ENCODE peak calls at places on chromosomes 1 and 21, in four cellular contexts. S is suprapubic skin, X is fibroblast of lung, F is dorsolateral prefrontal cortex. Q is an unnamed sample.

GRCh38 chr1:53214541-53214940 is 5.9 kb downstream of the CZIB start:
- DNase-seq in S (peak), X (no peak), F (no peak), Q (no peak)

GRCh38 chr1:15736035-15736665 is at the start of gene SLC25A34:
- DNase-seq in S (no peak), X (no peak), F (no peak), Q (no peak)

GRCh38 chr1:30991852-30992606 is 73.5 kb downstream of the PUM1 start:
- DNase-seq in S (no peak), X (no peak), F (no peak), Q (no peak)

GRCh38 chr1:170698711-170699275 is 34.9 kb downstream of the PRRX1 start:
- DNase-seq in S (no peak), X (peak), F (no peak), Q (no peak)

GRCh38 chr1:17553970-17554369 is 14.5 kb downstream of the ARHGEF10L start:
- DNase-seq in S (no peak), X (peak), F (no peak), Q (no peak)

GRCh38 chr21:15415541-15416261 is 314.1 kb upstream of the USP25 start:
- DNase-seq in S (no peak), X (no peak), F (no peak), Q (no peak)

GRCh38 chr21:38804617-38805281 is 980 bp upstream of the ETS2 start:
- DNase-seq in S (no peak), X (peak), F (peak), Q (no peak)

GRCh38 chr1:184545601-184546000 is 158.8 kb downstream of the C1orf21 start:
- DNase-seq in S (no peak), X (peak), F (no peak), Q (peak)

GRCh38 chr1:240349695-240350094 is 258.0 kb downstream of the FMN2 start:
- DNase-seq in S (no peak), X (no peak), F (no peak), Q (no peak)

GRCh38 chr1:174872615-174873058 is 127.1 kb upstream of the CACYBP start:
- DNase-seq in S (no peak), X (no peak), F (no peak), Q (no peak)

GRCh38 chr1:76410499-76410898 is 336.0 kb downstream of the ST6GALNAC3 start:
- DNase-seq in S (no peak), X (no peak), F (no peak), Q (no peak)

GRCh38 chr1:180117764-180118116 is 36.9 kb upstream of the QSOX1 start:
- DNase-seq in S (no peak), X (peak), F (no peak), Q (peak)

GRCh38 chr1:25562101-25562927 is 18.9 kb downstream of the LDLRAP1 start:
- DNase-seq in S (no peak), X (no peak), F (no peak), Q (no peak)

DNA sequence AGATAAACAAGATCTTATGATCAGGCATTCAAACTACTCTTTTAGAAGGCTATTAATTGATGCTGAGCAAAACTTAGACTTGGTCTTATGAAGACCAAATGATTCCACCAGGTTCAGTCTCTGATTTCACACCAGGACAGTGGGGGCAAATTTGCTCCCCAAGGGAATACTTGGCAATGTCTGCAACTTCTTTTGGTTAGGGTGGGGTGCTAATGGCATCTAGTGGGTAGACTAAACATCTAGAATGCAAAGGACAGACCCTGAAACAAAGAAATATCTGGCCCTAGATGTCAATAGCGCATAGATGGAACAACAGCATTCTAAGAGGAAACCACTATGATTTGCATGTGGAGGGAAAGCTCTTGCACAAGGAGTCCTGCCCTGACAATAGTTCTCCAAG is 30.6 kb downstream of the DPT start:
- DNase-seq in S (no peak), X (no peak), F (no peak), Q (no peak)
- H3K4me3 ChIP-seq in S (no peak), X (no peak), F (no peak), Q (no peak)

DNA sequence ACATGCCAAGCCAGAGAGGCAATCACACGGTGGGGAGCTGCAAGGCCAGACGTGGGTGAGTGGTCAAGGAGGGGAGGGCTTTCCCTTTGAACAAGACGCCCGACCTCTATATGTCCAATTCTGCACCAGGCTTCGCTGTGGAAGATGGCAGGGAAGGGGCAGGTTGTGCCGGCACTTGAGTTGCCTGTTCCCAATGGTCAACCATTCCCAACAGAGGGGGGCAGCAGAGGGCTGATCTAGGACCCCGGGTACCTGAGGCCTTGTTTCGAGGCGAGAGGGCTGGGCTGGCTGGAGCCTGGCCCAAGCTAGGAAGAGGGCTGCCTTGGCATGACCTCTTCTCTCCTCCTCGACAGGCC is 64.9 kb downstream of the TMEM53 start:
- DNase-seq in S (no peak), X (peak), F (no peak), Q (no peak)
- TF ChIP-seq CTCF in S (no peak), X (peak), F (peak), Q (peak)

GRCh38 chr21:45439901-45440461 is 35.0 kb downstream of the COL18A1 start:
- DNase-seq in S (no peak), X (no peak), F (no peak), Q (no peak)

GRCh38 chr21:45439171-45439872 is 34.4 kb downstream of the COL18A1 start:
- DNase-seq in S (peak), X (peak), F (no peak), Q (peak)

GRCh38 chr21:45440736-45441350 is 35.9 kb downstream of the COL18A1 start:
- DNase-seq in S (no peak), X (no peak), F (no peak), Q (no peak)

GRCh38 chr21:45436371-45437040 is 31.5 kb downstream of the COL18A1 start:
- DNase-seq in S (no peak), X (no peak), F (no peak), Q (no peak)

DNA sequence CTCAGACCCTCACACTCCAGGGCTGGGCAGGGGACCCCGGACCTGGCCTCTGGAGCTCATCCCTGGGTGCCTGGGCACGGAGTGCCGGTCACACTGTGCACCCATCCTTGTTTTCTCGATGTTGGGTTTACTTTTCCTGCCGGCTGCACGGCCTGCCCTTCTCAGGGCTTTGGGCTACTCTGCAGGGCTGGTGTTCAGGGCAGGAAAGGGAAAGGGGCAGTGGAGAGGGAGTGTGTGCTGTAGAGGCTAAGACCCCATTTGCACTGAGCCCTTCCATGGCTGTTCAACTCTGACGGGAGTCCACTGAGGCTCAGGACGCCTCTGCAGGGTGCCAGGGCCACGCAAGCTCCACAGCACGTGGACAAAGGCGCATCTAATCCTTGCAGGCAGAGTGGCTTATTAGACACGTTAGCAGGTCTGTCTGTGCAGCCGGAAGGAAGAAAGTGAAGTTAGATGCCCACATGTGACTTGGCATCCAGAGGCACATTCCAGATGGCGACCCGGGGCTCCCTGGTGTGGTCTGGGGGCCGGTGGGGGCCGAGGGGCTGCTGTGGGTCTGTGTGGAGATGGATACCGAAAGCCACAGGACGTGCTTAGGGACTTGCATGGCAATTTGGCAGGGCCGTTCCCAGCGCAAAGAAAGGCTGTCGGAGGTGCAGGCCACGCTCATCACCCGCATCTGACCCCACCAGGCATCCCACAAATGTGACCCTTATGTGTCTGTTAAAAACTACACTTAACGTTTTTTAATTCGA is 33.6 kb downstream of the COL18A1 start:
- DNase-seq in S (no peak), X (no peak), F (no peak), Q (no peak)
- H3K4me3 ChIP-seq in S (peak), X (no peak), F (no peak), Q (no peak)

GRCh38 chr1:155057788-155058211 is 5.7 kb upstream of the EFNA4 start:
- DNase-seq in S (no peak), X (no peak), F (no peak), Q (no peak)
- TF ChIP-seq CTCF in S (peak), X (peak), F (no peak), Q (peak)

GRCh38 chr1:226422478-226422877 is 14.6 kb upstream of the PARP1 start:
- DNase-seq in S (no peak), X (no peak), F (no peak), Q (no peak)

GRCh38 chr1:226427131-226427530 is 19.2 kb upstream of the PARP1 start:
- DNase-seq in S (no peak), X (no peak), F (no peak), Q (no peak)

GRCh38 chr1:226425431-226426031 is 17.6 kb upstream of the PARP1 start:
- DNase-seq in S (no peak), X (no peak), F (no peak), Q (no peak)

GRCh38 chr1:226424228-226425003 is 16.5 kb upstream of the PARP1 start:
- DNase-seq in S (no peak), X (peak), F (no peak), Q (no peak)

GRCh38 chr1:226425004-226425378 is 17.1 kb upstream of the PARP1 start:
- DNase-seq in S (no peak), X (no peak), F (no peak), Q (no peak)
- H3K4me3 ChIP-seq in S (no peak), X (no peak), F (no peak), Q (no peak)

GRCh38 chr1:81781749-81782148 is 19.0 kb upstream of the ADGRL2 start:
- DNase-seq in S (no peak), X (no peak), F (no peak), Q (no peak)
- TF ChIP-seq CTCF in S (no peak), X (peak), F (no peak), Q (no peak)

GRCh38 chr1:8875216-8875861 is 3.1 kb downstream of the ENO1 start:
- DNase-seq in S (no peak), X (no peak), F (no peak), Q (no peak)
- H3K4me3 ChIP-seq in S (peak), X (no peak), F (peak), Q (peak)

DNA sequence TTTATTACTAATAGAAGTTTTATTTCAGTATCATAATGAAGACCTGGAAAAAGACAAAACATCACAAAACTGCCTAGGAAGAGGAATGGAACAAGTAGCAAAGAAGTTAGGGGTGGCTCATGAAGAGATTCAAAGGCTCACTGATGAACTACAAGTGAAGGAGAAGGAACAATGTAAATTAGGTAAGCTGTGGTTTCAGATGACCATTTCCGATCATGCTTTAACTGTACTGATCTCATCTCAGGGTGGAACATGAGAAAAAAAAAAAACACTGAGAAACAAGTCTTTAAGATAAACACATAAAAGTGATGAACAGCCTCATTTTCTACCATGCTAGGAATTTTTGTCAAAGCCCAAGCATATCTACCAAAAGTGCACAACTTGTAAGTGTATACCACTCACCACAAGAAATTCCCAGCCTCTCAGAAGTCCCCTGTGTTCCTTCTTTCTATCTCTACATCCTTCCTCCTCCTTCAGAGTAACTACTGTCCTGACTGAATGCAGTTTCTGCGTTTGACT is 19.6 kb downstream of the CCDC30 start:
- DNase-seq in S (no peak), X (no peak), F (no peak), Q (no peak)
- TF ChIP-seq CTCF in S (no peak), X (no peak), F (no peak), Q (no peak)

GRCh38 chr1:65791396-65791795 is 1.3 kb upstream of the PDE4B start:
- DNase-seq in S (no peak), X (peak), F (no peak), Q (peak)

GRCh38 chr1:65795311-65795710 is 2.6 kb downstream of the PDE4B start:
- DNase-seq in S (no peak), X (no peak), F (no peak), Q (no peak)

GRCh38 chr1:65793359-65793732 is 651 bp downstream of the PDE4B start:
- DNase-seq in S (no peak), X (peak), F (peak), Q (no peak)

GRCh38 chr1:65791860-65792670 is 630 bp upstream of the PDE4B start:
- DNase-seq in S (no peak), X (peak), F (peak), Q (no peak)

GRCh38 chr1:65792671-65793358 is at the start of gene PDE4B:
- DNase-seq in S (no peak), X (peak), F (peak), Q (no peak)
- H3K4me3 ChIP-seq in S (peak), X (peak), F (peak), Q (peak)

GRCh38 chr1:33641099-33641830 is 168.8 kb downstream of the ZSCAN20 start:
- DNase-seq in S (no peak), X (no peak), F (no peak), Q (no peak)
- TF ChIP-seq CTCF in S (no peak), X (no peak), F (peak), Q (peak)

Q was measured in AG04449.